ENCODE peak calls at places on chromosomes 1 and 21, in nine cellular contexts. L is pancreas; Z is hepatic stellate cell; C is heart left ventricle; F is mucosa of descending colon; O is MCF 10A; S is CD8-positive, alpha-beta memory T cell; W is kidney glomerular epithelial cell; R is GM06990. J is an unnamed sample.

GRCh38 chr1:188826800-188827199 is 1650.9 kb downstream of the BRINP3 start:
- DNase-seq in L (no peak), Z (no peak), C (no peak), F (no peak), O (no peak), S (no peak), W (no peak), R (no peak), J (no peak)

GRCh38 chr1:53600486-53600885 is 138.5 kb downstream of the GLIS1 start:
- DNase-seq in L (no peak), Z (no peak), C (no peak), F (no peak), O (no peak), S (peak; percentile 64), W (no peak), R (no peak), J (no peak)

GRCh38 chr1:245810181-245810727 is 655.5 kb downstream of the KIF26B start:
- DNase-seq in L (no peak), Z (no peak), C (no peak), F (no peak), O (no peak), S (no peak), W (no peak), R (no peak), J (no peak)

GRCh38 chr1:103265551-103265950 is 157.2 kb upstream of the COL11A1 start:
- DNase-seq in L (no peak), Z (no peak), C (no peak), F (no peak), O (no peak), S (no peak), W (no peak), R (no peak), J (no peak)

GRCh38 chr1:3492545-3493246 is 38.2 kb downstream of the ARHGEF16 start:
- DNase-seq in L (no peak), Z (no peak), C (no peak), F (no peak), O (no peak), S (no peak), W (no peak), R (no peak), J (no peak)

GRCh38 chr1:225437710-225438437 is 10.0 kb upstream of the LBR start:
- DNase-seq in L (no peak), Z (peak; percentile 55), C (no peak), F (no peak), O (peak; percentile 73), S (no peak), W (no peak), R (no peak), J (no peak)

GRCh38 chr1:54887665-54888071 is 673 bp upstream of the DHCR24 start:
- DNase-seq in L (no peak), Z (no peak), C (no peak), F (no peak), O (peak; percentile 70), S (no peak), W (peak; percentile 69), R (no peak), J (no peak)

GRCh38 chr1:86987446-86987845 is 73.0 kb downstream of the HS2ST1 start:
- DNase-seq in L (no peak), Z (no peak), C (no peak), F (no peak), O (no peak), S (no peak), W (no peak), R (no peak), J (no peak)

GRCh38 chr21:41953831-41954653 is at the start of gene C2CD2:
- DNase-seq in L (peak; percentile 63), Z (peak; percentile 90), C (peak; percentile 80), F (peak; percentile 68), O (peak; percentile 56), S (no peak), W (peak; percentile 43), R (peak; percentile 80), J (peak; percentile 51)